ENCODE peak calls at places on chromosomes 6 and 20, in nine cellular contexts. V is pancreas; C is suprapubic skin; I is tibial artery; E is stomach; S is PC-9; T is CD8-positive, alpha-beta T cell; X is CD4-positive, CD25-positive, alpha-beta regulatory T cell; H is fibroblast of lung. K is an unnamed sample. For H3K9me3, the result is how much of the 10 kb centered on the place peaks cover.

GRCh38 chr6:166046232-166046631 is 121.4 kb downstream of the TBXT start:
- DNase-seq in V (no peak), C (no peak), I (no peak), E (no peak), S (no peak), T (no peak), X (no peak), H (peak), K (peak)

GRCh38 chr20:43844778-43845614 is 69.7 kb upstream of the TOX2 start:
- DNase-seq in V (no peak), C (no peak), I (no peak), E (no peak), S (peak), T (no peak), X (no peak), H (peak), K (peak)

GRCh38 chr20:60224914-60225313 is 266.7 kb downstream of the CDH26 start:
- DNase-seq in V (no peak), C (no peak), I (no peak), E (no peak), S (no peak), T (no peak), X (no peak), H (peak), K (no peak)

GRCh38 chr6:33114428-33114827 is 38.6 kb downstream of the HLA-DPB1 start:
- DNase-seq in V (no peak), C (no peak), I (no peak), E (no peak), S (no peak), T (no peak), X (no peak), H (no peak), K (no peak)

GRCh38 chr20:10304474-10305046 is 85.9 kb downstream of the SNAP25 start:
- DNase-seq in V (no peak), C (no peak), I (no peak), E (no peak), S (peak), T (no peak), X (no peak), H (peak), K (no peak)

GRCh38 chr20:36848078-36848660 is 27.8 kb upstream of the TLDC2 start:
- DNase-seq in V (no peak), C (no peak), I (peak), E (no peak), S (no peak), T (no peak), X (no peak), H (peak), K (peak)

GRCh38 chr6:34438705-34439104 is 12.8 kb upstream of the RPS10 start:
- DNase-seq in V (no peak), C (no peak), I (no peak), E (no peak), S (no peak), T (no peak), X (no peak), H (no peak), K (no peak)

GRCh38 chr6:154478021-154478651 is 32.3 kb downstream of the CNKSR3 start:
- DNase-seq in V (peak), C (no peak), I (no peak), E (peak), S (no peak), T (no peak), X (no peak), H (no peak), K (peak)

GRCh38 chr20:39358052-39358451 is 395.9 kb downstream of the DHX35 start:
- DNase-seq in V (no peak), C (no peak), I (no peak), E (no peak), S (no peak), T (no peak), X (no peak), H (no peak), K (no peak)

GRCh38 chr6:25555188-25555587 is 96.8 kb upstream of the SCGN start:
- DNase-seq in V (no peak), C (no peak), I (no peak), E (no peak), S (no peak), T (no peak), X (no peak), H (no peak), K (no peak)

GRCh38 chr20:53399592-53400335 is 193.9 kb downstream of the ZNF217 start:
- DNase-seq in V (no peak), C (no peak), I (no peak), E (peak), S (no peak), T (no peak), X (no peak), H (no peak), K (no peak)

GRCh38 chr20:62840244-62841197 is 21.1 kb downstream of the TCFL5 start:
- DNase-seq in V (no peak), C (no peak), I (no peak), E (no peak), S (peak), T (no peak), X (no peak), H (no peak), K (no peak)

GRCh38 chr6:159979136-159979874 is 10.4 kb downstream of the IGF2R start:
- DNase-seq in V (no peak), C (no peak), I (no peak), E (peak), S (peak), T (peak), X (no peak), H (no peak), K (peak)

GRCh38 chr6:422423-423061 is 31.0 kb downstream of the IRF4 start:
- DNase-seq in V (no peak), C (no peak), I (no peak), E (no peak), S (peak), T (no peak), X (no peak), H (peak), K (peak)

GRCh38 chr6:116251568-116252384 is 2.1 kb downstream of the TSPYL4 start:
- DNase-seq in V (no peak), C (no peak), I (no peak), E (no peak), S (no peak), T (no peak), X (no peak), H (peak), K (peak)

GRCh38 chr6:157800420-157801237 is 22.4 kb upstream of the SNX9 start:
- DNase-seq in V (no peak), C (no peak), I (no peak), E (no peak), S (no peak), T (no peak), X (peak), H (peak), K (no peak)

GRCh38 chr20:57456116-57456515 is 64.9 kb downstream of the RBM38 start:
- DNase-seq in V (no peak), C (no peak), I (no peak), E (no peak), S (no peak), T (no peak), X (no peak), H (no peak), K (no peak)

GRCh38 chr6:164005312-164005711 is 590.8 kb downstream of the QKI start:
- DNase-seq in V (no peak), C (no peak), I (no peak), E (no peak), S (no peak), T (no peak), X (no peak), H (no peak), K (no peak)

GRCh38 chr20:2132461-2132901 is 30.9 kb downstream of the STK35 start:
- DNase-seq in V (no peak), C (no peak), I (no peak), E (no peak), S (peak), T (no peak), X (no peak), H (no peak), K (no peak)

GRCh38 chr6:35248300-35248699 is 11.2 kb upstream of the ZNF76 start:
- DNase-seq in V (no peak), C (no peak), I (no peak), E (no peak), S (no peak), T (no peak), X (no peak), H (no peak), K (no peak)

GRCh38 chr6:151376440-151376839 is 14.9 kb downstream of the ZBTB2 start:
- DNase-seq in V (no peak), C (no peak), I (no peak), E (no peak), S (no peak), T (no peak), X (no peak), H (no peak), K (no peak)

GRCh38 chr6:113301651-113302050 is 555.5 kb upstream of the MARCKS start:
- DNase-seq in V (no peak), C (no peak), I (no peak), E (no peak), S (no peak), T (no peak), X (no peak), H (no peak), K (no peak)

GRCh38 chr6:150252714-150253444 is 110.0 kb downstream of the PPP1R14C start:
- DNase-seq in V (no peak), C (no peak), I (no peak), E (no peak), S (peak), T (no peak), X (no peak), H (no peak), K (no peak)

GRCh38 chr20:5030348-5031205 is 29.3 kb upstream of the SLC23A2 start:
- DNase-seq in V (no peak), C (no peak), I (no peak), E (no peak), S (no peak), T (no peak), X (no peak), H (no peak), K (no peak)

GRCh38 chr6:108619431-108620197 is 58.9 kb downstream of the FOXO3 start:
- DNase-seq in V (no peak), C (no peak), I (no peak), E (no peak), S (no peak), T (no peak), X (no peak), H (no peak), K (no peak)

DNA sequence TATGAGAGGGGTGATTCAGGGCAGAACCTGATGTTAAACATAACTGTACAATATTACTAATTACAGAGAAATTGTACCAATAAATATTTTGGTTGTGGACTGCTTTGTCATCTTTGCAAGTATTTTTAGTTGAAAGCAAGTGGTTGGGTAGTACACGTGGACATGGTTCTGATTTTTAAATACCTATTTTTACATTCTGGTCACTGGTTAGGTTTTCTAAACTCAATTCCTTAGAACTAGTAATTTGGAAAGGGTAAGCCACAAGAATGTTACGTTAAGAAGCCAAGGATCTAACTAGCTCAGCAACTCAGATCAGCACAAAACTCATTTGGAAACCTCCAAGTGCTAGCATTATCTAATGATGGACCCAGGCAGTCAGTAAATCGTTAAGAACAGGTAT is 2.7 kb downstream of the EPB41L2 start:
- DNase-seq in V (no peak), C (no peak), I (no peak), E (no peak), S (no peak), T (no peak), X (no peak), H (no peak), K (peak)
- H3K4me3 ChIP-seq in V (no peak), C (no peak), I (no peak), E (no peak), S (no peak), T (no peak), X (no peak), H (peak), K (no peak)

GRCh38 chr20:50467618-50468373 is 42.4 kb upstream of the PTPN1 start:
- DNase-seq in V (no peak), C (no peak), I (no peak), E (peak), S (no peak), T (no peak), X (no peak), H (peak), K (no peak)

GRCh38 chr20:50468378-50468798 is 41.8 kb upstream of the PTPN1 start:
- DNase-seq in V (no peak), C (no peak), I (no peak), E (no peak), S (no peak), T (no peak), X (no peak), H (no peak), K (no peak)

GRCh38 chr20:50470249-50470858 is 39.8 kb upstream of the PTPN1 start:
- DNase-seq in V (no peak), C (no peak), I (no peak), E (no peak), S (no peak), T (no peak), X (no peak), H (no peak), K (no peak)

GRCh38 chr20:50469796-50470195 is 40.4 kb upstream of the PTPN1 start:
- DNase-seq in V (no peak), C (no peak), I (no peak), E (no peak), S (no peak), T (no peak), X (no peak), H (no peak), K (no peak)

GRCh38 chr20:50469324-50469723 is 40.9 kb upstream of the PTPN1 start:
- DNase-seq in V (no peak), C (no peak), I (no peak), E (no peak), S (no peak), T (no peak), X (no peak), H (no peak), K (no peak)
- H3K9me3 ChIP-seq in V (under half), C (under half), I (under half), E (under half), S (under half), T (under half), X (under half), H (under half), K (under half)

GRCh38 chr20:11448554-11448953 is 469.1 kb upstream of the BTBD3 start:
- DNase-seq in V (no peak), C (no peak), I (no peak), E (no peak), S (no peak), T (no peak), X (no peak), H (no peak), K (no peak)

GRCh38 chr20:11445161-11445560 is 472.5 kb upstream of the BTBD3 start:
- DNase-seq in V (no peak), C (no peak), I (no peak), E (no peak), S (no peak), T (no peak), X (no peak), H (no peak), K (no peak)

GRCh38 chr20:11447371-11448100 is 470.2 kb upstream of the BTBD3 start:
- DNase-seq in V (no peak), C (no peak), I (no peak), E (no peak), S (no peak), T (no peak), X (no peak), H (no peak), K (no peak)

GRCh38 chr20:11445891-11446290 is 471.8 kb upstream of the BTBD3 start:
- DNase-seq in V (no peak), C (no peak), I (no peak), E (no peak), S (no peak), T (no peak), X (no peak), H (no peak), K (no peak)

GRCh38 chr20:11443382-11444119 is 474.1 kb upstream of the BTBD3 start:
- DNase-seq in V (no peak), C (no peak), I (no peak), E (no peak), S (no peak), T (no peak), X (no peak), H (no peak), K (no peak)
- H3K27ac ChIP-seq in V (no peak), C (no peak), I (no peak), E (no peak), S (no peak), T (no peak), X (no peak), H (no peak), K (no peak)

GRCh38 chr6:106512958-106513480 is 116.3 kb downstream of the RTN4IP1 start:
- DNase-seq in V (no peak), C (no peak), I (no peak), E (no peak), S (no peak), T (no peak), X (peak), H (peak), K (no peak)

GRCh38 chr6:106512048-106512957 is 117.0 kb downstream of the RTN4IP1 start:
- DNase-seq in V (peak), C (peak), I (peak), E (peak), S (peak), T (peak), X (peak), H (peak), K (peak)

GRCh38 chr6:106514281-106514885 is 114.9 kb downstream of the RTN4IP1 start:
- DNase-seq in V (no peak), C (no peak), I (no peak), E (no peak), S (peak), T (no peak), X (no peak), H (no peak), K (no peak)

GRCh38 chr6:106511274-106512047 is 117.8 kb downstream of the RTN4IP1 start:
- DNase-seq in V (peak), C (no peak), I (no peak), E (peak), S (peak), T (peak), X (no peak), H (peak), K (peak)

DNA sequence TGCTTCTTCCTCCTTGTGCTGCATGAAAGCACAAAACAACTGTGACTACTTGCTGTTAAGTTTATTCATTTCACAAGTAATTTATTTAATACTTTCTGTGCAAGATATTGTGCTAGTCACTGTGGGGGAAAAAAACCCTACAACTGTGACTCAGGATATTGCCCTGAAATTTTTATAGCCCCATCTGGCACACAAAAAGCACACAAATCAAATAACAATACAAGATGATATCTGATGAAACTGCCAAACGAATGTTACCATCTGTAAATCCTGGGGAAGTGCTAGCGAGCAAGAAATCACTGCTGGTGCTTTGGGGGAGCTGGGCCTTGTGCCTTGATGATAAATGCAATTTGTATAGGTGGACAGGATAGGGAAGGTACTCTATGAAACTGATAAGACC is 115.5 kb downstream of the RTN4IP1 start:
- DNase-seq in V (no peak), C (no peak), I (no peak), E (no peak), S (peak), T (no peak), X (no peak), H (peak), K (no peak)
- H3K4me3 ChIP-seq in V (no peak), C (peak), I (no peak), E (peak), S (peak), T (peak), X (peak), H (peak), K (peak)